ENCODE peak calls at places on chromosomes 2 and 18, in five cellular contexts. N is sciatic nerve, Z is glomerular endothelial cell, H is Caco-2, D is Karpas-422. F is an unnamed sample.

GRCh38 chr2:9191044-9191481 is 15.5 kb upstream of the ASAP2 start:
- DNase-seq in N (peak), Z (no peak), H (no peak), D (no peak), F (no peak)

GRCh38 chr18:48774941-48775340 is 175.8 kb downstream of the SMAD7 start:
- DNase-seq in N (no peak), Z (no peak), H (no peak), D (no peak), F (no peak)

GRCh38 chr2:186751790-186752189 is 57.9 kb downstream of the FAM171B start:
- DNase-seq in N (no peak), Z (no peak), H (no peak), D (no peak), F (no peak)

GRCh38 chr2:175576875-175577274 is 395.4 kb upstream of the ATP5MC3 start:
- DNase-seq in N (no peak), Z (no peak), H (no peak), D (no peak), F (no peak)

GRCh38 chr18:79570266-79571201 is 109.1 kb upstream of the CTDP1 start:
- DNase-seq in N (peak), Z (no peak), H (no peak), D (no peak), F (no peak)

GRCh38 chr2:218432676-218433365 is 13.9 kb downstream of the VIL1 start:
- DNase-seq in N (no peak), Z (no peak), H (no peak), D (peak), F (no peak)

GRCh38 chr18:2526320-2526719 is 45.0 kb downstream of the METTL4 start:
- DNase-seq in N (no peak), Z (no peak), H (no peak), D (no peak), F (no peak)

GRCh38 chr18:8610442-8610801 is 1.2 kb downstream of the RAB12 start:
- DNase-seq in N (no peak), Z (no peak), H (no peak), D (peak), F (no peak)

GRCh38 chr2:240932001-240932723 is 26.0 kb downstream of the CROCC2 start:
- DNase-seq in N (peak), Z (no peak), H (no peak), D (no peak), F (peak)

GRCh38 chr2:228444156-228444555 is 262.7 kb upstream of the SPHKAP start:
- DNase-seq in N (no peak), Z (no peak), H (no peak), D (no peak), F (no peak)

GRCh38 chr2:239322414-239323086 is 78.3 kb downstream of the HDAC4 start:
- DNase-seq in N (peak), Z (no peak), H (no peak), D (no peak), F (peak)

GRCh38 chr2:131039908-131040660 is 53.2 kb downstream of the FAM168B start:
- DNase-seq in N (peak), Z (no peak), H (no peak), D (no peak), F (no peak)

GRCh38 chr18:42113529-42114191 is 158.6 kb downstream of the PIK3C3 start:
- DNase-seq in N (no peak), Z (no peak), H (no peak), D (peak), F (no peak)

GRCh38 chr2:180730976-180731375 is 249.4 kb upstream of the UBE2E3 start:
- DNase-seq in N (no peak), Z (no peak), H (no peak), D (no peak), F (no peak)

GRCh38 chr2:175742367-175742766 is 259.7 kb downstream of the LNPK start:
- DNase-seq in N (no peak), Z (no peak), H (no peak), D (no peak), F (no peak)

GRCh38 chr2:4539121-4539520 is 835.7 kb downstream of the DCDC2C start:
- DNase-seq in N (no peak), Z (no peak), H (no peak), D (no peak), F (no peak)

GRCh38 chr2:101113441-101114267 is 37.5 kb downstream of the TBC1D8 start:
- DNase-seq in N (no peak), Z (no peak), H (peak), D (no peak), F (no peak)

GRCh38 chr2:191299009-191299408 is 53.8 kb downstream of the MYO1B start:
- DNase-seq in N (no peak), Z (no peak), H (no peak), D (no peak), F (no peak)

GRCh38 chr2:196233033-196233807 is 61.8 kb upstream of the STK17B start:
- DNase-seq in N (no peak), Z (peak), H (peak), D (peak), F (no peak)

GRCh38 chr2:174365583-174365982 is 29.9 kb upstream of the SCRN3 start:
- DNase-seq in N (no peak), Z (no peak), H (no peak), D (no peak), F (no peak)

GRCh38 chr2:139033300-139033699 is 253.1 kb upstream of the NXPH2 start:
- DNase-seq in N (no peak), Z (no peak), H (no peak), D (no peak), F (no peak)

GRCh38 chr2:229815858-229816257 is 101.5 kb upstream of the DNER start:
- DNase-seq in N (no peak), Z (no peak), H (no peak), D (no peak), F (no peak)

GRCh38 chr2:69026026-69026425 is 13.0 kb downstream of the ANTXR1 start:
- DNase-seq in N (no peak), Z (peak), H (peak), D (peak), F (no peak)

GRCh38 chr2:112724611-112725525 is 4.0 kb downstream of the NT5DC4 start:
- DNase-seq in N (no peak), Z (no peak), H (no peak), D (peak), F (no peak)

GRCh38 chr18:10015941-10016819 is 102.4 kb downstream of the VAPA start:
- DNase-seq in N (no peak), Z (no peak), H (peak), D (no peak), F (peak)

GRCh38 chr2:218217366-218218309 is 649 bp downstream of the ARPC2 start:
- DNase-seq in N (peak), Z (no peak), H (peak), D (peak), F (peak)

GRCh38 chr2:160305081-160305750 is 105.1 kb upstream of the ITGB6 start:
- DNase-seq in N (no peak), Z (no peak), H (no peak), D (no peak), F (no peak)

GRCh38 chr2:127621981-127622431 is 23.9 kb upstream of the GPR17 start:
- DNase-seq in N (peak), Z (no peak), H (no peak), D (no peak), F (peak)

GRCh38 chr2:61536086-61536722 is 2.0 kb downstream of the XPO1 start:
- DNase-seq in N (no peak), Z (peak), H (peak), D (peak), F (no peak)

GRCh38 chr2:236775521-236775920 is 205.9 kb downstream of the ACKR3 start:
- DNase-seq in N (no peak), Z (no peak), H (no peak), D (no peak), F (no peak)

GRCh38 chr2:238458641-238459040 is 31.9 kb downstream of the ASB1 start:
- DNase-seq in N (no peak), Z (no peak), H (no peak), D (no peak), F (no peak)

GRCh38 chr2:119678021-119678656 is 862 bp upstream of the TMEM177 start:
- DNase-seq in N (peak), Z (no peak), H (peak), D (no peak), F (peak)